ENCODE peak calls at places on chromosome 18, in six cellular contexts. R, S, E, Y, G and B are unnamed samples.

GRCh38 chr18:31596081-31596872 is 4.6 kb downstream of the TTR start:
- DNase-seq in R (no peak), S (no peak), E (no peak), Y (no peak), G (no peak), B (no peak)

GRCh38 chr18:74832999-74833398 is 235.3 kb downstream of the ZNF407 start:
- DNase-seq in R (no peak), S (no peak), E (no peak), Y (no peak), G (no peak), B (no peak)

GRCh38 chr18:75364512-75364911 is 63.0 kb downstream of the SMIM21 start:
- DNase-seq in R (no peak), S (peak), E (no peak), Y (no peak), G (no peak), B (no peak)

GRCh38 chr18:48545690-48546365 is 7.0 kb downstream of the CTIF start:
- DNase-seq in R (peak), S (peak), E (peak), Y (no peak), G (no peak), B (no peak)

GRCh38 chr18:57984490-57985109 is 59.4 kb upstream of the NEDD4L start:
- DNase-seq in R (no peak), S (no peak), E (no peak), Y (no peak), G (no peak), B (no peak)

GRCh38 chr18:62999392-62999791 is 284.1 kb downstream of the PHLPP1 start:
- DNase-seq in R (peak), S (peak), E (no peak), Y (no peak), G (no peak), B (peak)

GRCh38 chr18:48994044-48994651 is 43.4 kb upstream of the SMAD7 start:
- DNase-seq in R (no peak), S (no peak), E (no peak), Y (no peak), G (no peak), B (peak)

GRCh38 chr18:48902856-48903601 is 47.7 kb downstream of the SMAD7 start:
- DNase-seq in R (peak), S (peak), E (no peak), Y (no peak), G (no peak), B (peak)

GRCh38 chr18:55743133-55743532 is 155.1 kb upstream of the TCF4 start:
- DNase-seq in R (no peak), S (no peak), E (no peak), Y (peak), G (no peak), B (no peak)

GRCh38 chr18:76383636-76384035 is 111.4 kb downstream of the ZNF516 start:
- DNase-seq in R (no peak), S (no peak), E (no peak), Y (no peak), G (no peak), B (no peak)

GRCh38 chr18:72544092-72544886 is at the start of gene CBLN2:
- DNase-seq in R (no peak), S (peak), E (peak), Y (peak), G (peak), B (peak)

GRCh38 chr18:69617888-69618287 is 217.2 kb downstream of the DOK6 start:
- DNase-seq in R (no peak), S (no peak), E (no peak), Y (peak), G (no peak), B (peak)

GRCh38 chr18:24876266-24876665 is 415.8 kb downstream of the HRH4 start:
- DNase-seq in R (no peak), S (no peak), E (no peak), Y (no peak), G (no peak), B (no peak)

GRCh38 chr18:58670561-58671121 is 624 bp upstream of the MALT1 start:
- DNase-seq in R (no peak), S (no peak), E (no peak), Y (no peak), G (no peak), B (no peak)

GRCh38 chr18:45775726-45776125 is 49.7 kb upstream of the SIGLEC15 start:
- DNase-seq in R (no peak), S (no peak), E (no peak), Y (no peak), G (no peak), B (no peak)

GRCh38 chr18:77486985-77487384 is 237.3 kb downstream of the GALR1 start:
- DNase-seq in R (no peak), S (no peak), E (no peak), Y (no peak), G (no peak), B (no peak)

GRCh38 chr18:33076601-33077000 is 303.8 kb upstream of the KLHL14 start:
- DNase-seq in R (no peak), S (no peak), E (no peak), Y (no peak), G (no peak), B (no peak)

GRCh38 chr18:8375899-8376512 is 233.2 kb upstream of the RAB12 start:
- DNase-seq in R (no peak), S (no peak), E (no peak), Y (no peak), G (no peak), B (no peak)

GRCh38 chr18:10052871-10053270 is 139.1 kb downstream of the VAPA start:
- DNase-seq in R (no peak), S (no peak), E (no peak), Y (no peak), G (no peak), B (no peak)

GRCh38 chr18:47936975-47937374 is 6.5 kb upstream of the SMAD2 start:
- DNase-seq in R (no peak), S (no peak), E (no peak), Y (no peak), G (no peak), B (no peak)

GRCh38 chr18:74897971-74898657 is 300.4 kb downstream of the ZNF407 start:
- DNase-seq in R (no peak), S (no peak), E (no peak), Y (no peak), G (no peak), B (peak)

GRCh38 chr18:24268784-24269550 is 128.7 kb downstream of the OSBPL1A start:
- DNase-seq in R (no peak), S (no peak), E (no peak), Y (no peak), G (no peak), B (no peak)

GRCh38 chr18:28183418-28184078 is 6.6 kb upstream of the CDH2 start:
- DNase-seq in R (no peak), S (no peak), E (no peak), Y (no peak), G (no peak), B (no peak)

GRCh38 chr18:32289480-32290075 is 99.7 kb downstream of the MEP1B start:
- DNase-seq in R (no peak), S (peak), E (peak), Y (peak), G (no peak), B (peak)

GRCh38 chr18:23682045-23682444 is 7.2 kb upstream of the LAMA3 start:
- DNase-seq in R (no peak), S (no peak), E (no peak), Y (no peak), G (no peak), B (no peak)

GRCh38 chr18:35131387-35132283 is 90.4 kb downstream of the MAPRE2 start:
- DNase-seq in R (no peak), S (no peak), E (no peak), Y (no peak), G (no peak), B (no peak)

GRCh38 chr18:12420831-12421421 is 13.2 kb downstream of the PRELID3A start:
- DNase-seq in R (no peak), S (no peak), E (peak), Y (no peak), G (peak), B (no peak)
- H3K4me3 ChIP-seq in R (peak), S (peak), E (no peak), Y (no peak), G (no peak), B (peak)

DNA sequence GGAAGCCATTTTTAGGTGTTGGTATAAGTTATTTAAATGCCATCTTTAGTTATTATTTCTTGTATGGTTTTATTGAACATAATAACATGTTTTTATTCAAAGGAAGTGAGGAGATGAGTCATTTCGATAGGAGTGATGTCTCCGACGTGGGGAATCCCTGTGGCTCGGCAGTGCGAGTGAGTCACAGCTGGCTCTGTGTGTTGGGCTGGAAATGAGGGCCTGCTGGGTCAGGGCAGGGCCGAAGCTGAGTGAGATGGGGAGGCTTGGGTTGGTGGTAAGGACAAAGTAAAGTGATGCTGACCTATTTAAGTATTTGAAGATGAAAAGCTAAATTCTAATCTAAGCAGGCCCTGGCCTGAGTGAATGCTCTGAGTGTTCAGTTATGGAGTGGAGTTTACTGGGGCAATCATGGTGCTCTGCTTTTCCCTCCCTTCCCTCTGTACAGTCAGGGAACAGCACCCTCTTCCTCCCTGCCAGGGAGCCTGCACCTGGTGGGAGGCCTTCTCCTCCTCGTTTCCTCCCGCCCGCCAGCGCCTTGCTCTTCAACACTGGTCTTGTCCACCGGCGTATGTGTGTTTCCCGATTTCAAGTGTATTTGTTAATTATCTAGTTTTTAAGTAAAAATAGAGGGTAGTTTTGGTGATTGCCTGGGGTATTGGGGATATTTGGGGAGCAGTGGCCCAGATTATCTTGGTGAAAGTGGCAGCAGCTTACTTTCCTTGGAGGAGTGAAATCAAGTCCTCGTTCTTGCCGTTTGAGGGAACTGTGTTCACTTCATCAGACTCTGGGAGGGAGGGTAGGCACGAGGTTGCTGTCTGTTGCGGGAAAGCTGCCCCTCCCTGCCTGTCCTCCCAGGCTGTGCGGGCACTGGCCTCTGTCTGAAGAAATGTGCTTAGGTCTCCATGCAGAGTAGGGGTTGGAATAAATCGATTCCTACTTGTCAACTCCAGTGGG is 157.0 kb downstream of the LDLRAD4 start:
- DNase-seq in R (peak), S (peak), E (no peak), Y (peak), G (no peak), B (peak)
- TF ChIP-seq CTCF in R (no peak), S (no peak), E (peak), Y (no peak), G (no peak), B (peak)

GRCh38 chr18:54257015-54257414 is 12.3 kb upstream of the POLI start:
- DNase-seq in R (no peak), S (no peak), E (no peak), Y (no peak), G (no peak), B (no peak)
- H3K4me3 ChIP-seq in R (no peak), S (no peak), E (no peak), Y (no peak), G (no peak), B (no peak)

GRCh38 chr18:42640160-42640559 is 475.3 kb downstream of the RIT2 start:
- DNase-seq in R (no peak), S (no peak), E (no peak), Y (no peak), G (no peak), B (no peak)

GRCh38 chr18:42636309-42636708 is 479.2 kb downstream of the RIT2 start:
- DNase-seq in R (no peak), S (no peak), E (no peak), Y (no peak), G (no peak), B (no peak)

GRCh38 chr18:42635378-42636048 is 480.0 kb downstream of the RIT2 start:
- DNase-seq in R (no peak), S (no peak), E (no peak), Y (no peak), G (no peak), B (no peak)
- TF ChIP-seq CTCF in R (no peak), S (no peak), E (no peak), Y (no peak), G (no peak), B (peak)

GRCh38 chr18:61609131-61609530 is 275.9 kb downstream of the CDH20 start:
- DNase-seq in R (no peak), S (no peak), E (no peak), Y (no peak), G (no peak), B (no peak)

GRCh38 chr18:61605376-61606067 is 272.3 kb downstream of the CDH20 start:
- DNase-seq in R (no peak), S (no peak), E (no peak), Y (no peak), G (no peak), B (no peak)

GRCh38 chr18:61606068-61606660 is 272.9 kb downstream of the CDH20 start:
- DNase-seq in R (peak), S (peak), E (peak), Y (no peak), G (no peak), B (no peak)

GRCh38 chr18:61608306-61608705 is 275.1 kb downstream of the CDH20 start:
- DNase-seq in R (no peak), S (no peak), E (no peak), Y (no peak), G (no peak), B (no peak)

DNA sequence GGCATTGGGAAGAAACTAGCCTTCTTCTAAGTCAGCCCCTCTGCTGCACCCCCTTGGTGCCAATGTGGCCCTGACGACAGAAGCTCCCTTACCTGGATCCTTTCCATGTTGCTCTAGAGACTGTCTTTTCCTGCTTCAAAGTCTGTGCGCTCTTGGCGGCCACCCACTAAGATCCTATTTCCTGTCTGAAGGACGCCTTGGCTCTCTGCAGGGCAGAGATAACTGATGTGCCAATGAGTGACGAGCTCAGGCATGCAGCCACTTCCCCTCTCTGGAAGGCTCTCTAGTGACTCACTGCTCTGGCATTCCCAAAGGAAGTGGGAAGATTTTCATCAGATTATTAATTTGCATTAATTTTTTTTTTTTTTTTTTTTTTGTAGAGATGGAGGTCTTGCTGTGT is 273.5 kb downstream of the CDH20 start:
- DNase-seq in R (peak), S (peak), E (peak), Y (peak), G (peak), B (peak)
- H3K4me3 ChIP-seq in R (peak), S (peak), E (peak), Y (peak), G (no peak), B (peak)

DNA sequence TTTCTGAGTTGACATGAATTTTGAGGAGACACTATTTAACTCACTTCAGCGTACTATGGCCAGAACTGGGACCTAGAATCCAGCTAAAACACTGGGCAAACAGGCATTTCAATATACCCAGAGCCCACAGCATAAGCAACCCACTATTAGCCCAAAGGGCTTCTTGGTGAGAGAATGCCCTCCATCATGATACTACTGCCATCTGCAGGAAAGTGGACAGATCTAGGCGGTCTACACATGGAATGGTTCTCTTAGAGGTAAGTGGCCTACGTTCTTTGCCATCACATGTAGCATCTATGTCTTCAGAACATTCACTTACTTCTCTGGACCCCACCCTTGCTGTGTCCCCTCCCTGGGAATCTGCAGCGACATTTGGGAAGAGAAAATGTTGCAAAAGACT is 181.3 kb upstream of the LINC00305 start:
- DNase-seq in R (no peak), S (no peak), E (peak), Y (no peak), G (no peak), B (no peak)
- TF ChIP-seq CTCF in R (no peak), S (no peak), E (no peak), Y (no peak), G (no peak), B (peak)

GRCh38 chr18:26403451-26403850 is 144.9 kb downstream of the KCTD1 start:
- DNase-seq in R (no peak), S (no peak), E (no peak), Y (no peak), G (no peak), B (no peak)
- H3K4me3 ChIP-seq in R (no peak), S (no peak), E (no peak), Y (no peak), G (no peak), B (no peak)

GRCh38 chr18:39806519-39806918 is 2148.5 kb upstream of the PIK3C3 start:
- DNase-seq in R (no peak), S (no peak), E (no peak), Y (no peak), G (no peak), B (peak)
- TF ChIP-seq CTCF in R (no peak), S (no peak), E (peak), Y (no peak), G (no peak), B (no peak)

GRCh38 chr18:22349317-22349898 is 68.3 kb downstream of the CTAGE1 start:
- DNase-seq in R (no peak), S (no peak), E (no peak), Y (no peak), G (no peak), B (no peak)
- H3K4me3 ChIP-seq in R (peak), S (peak), E (peak), Y (no peak), G (peak), B (peak)

GRCh38 chr18:56869189-56869777 is 218.1 kb downstream of the WDR7 start:
- DNase-seq in R (no peak), S (peak), E (peak), Y (peak), G (no peak), B (peak)
- TF ChIP-seq CTCF in R (peak), S (peak), E (peak), Y (peak), G (peak), B (peak)